ENCODE peak calls at places on chromosomes 11 and 22, in four cellular contexts. One of them, this sample, is unnamed.

GRCh38 chr11:35558468-35558867 is 33.1 kb upstream of the PAMR1 start:
- DNase-seq in T-helper 2 cell: no peak
- DNase-seq in RPMI8226: no peak
- DNase-seq in kidney: no peak
- DNase-seq in this sample: peak

GRCh38 chr11:122668562-122669090 is 13.1 kb downstream of the UBASH3B start:
- DNase-seq in T-helper 2 cell: no peak
- DNase-seq in RPMI8226: no peak
- DNase-seq in kidney: no peak
- DNase-seq in this sample: peak

GRCh38 chr11:106585061-106585460 is 433.2 kb downstream of the GUCY1A2 start:
- DNase-seq in T-helper 2 cell: no peak
- DNase-seq in RPMI8226: peak
- DNase-seq in kidney: no peak
- DNase-seq in this sample: no peak

GRCh38 chr22:18146389-18146753 is 3.6 kb upstream of the USP18 start:
- DNase-seq in T-helper 2 cell: no peak
- DNase-seq in RPMI8226: no peak
- DNase-seq in kidney: no peak
- DNase-seq in this sample: peak

GRCh38 chr11:88414981-88415391 is 77.5 kb upstream of the CTSC start:
- DNase-seq in T-helper 2 cell: no peak
- DNase-seq in RPMI8226: peak
- DNase-seq in kidney: no peak
- DNase-seq in this sample: peak

GRCh38 chr22:36546092-36546804 is 17.3 kb upstream of the EIF3D start:
- DNase-seq in T-helper 2 cell: no peak
- DNase-seq in RPMI8226: peak
- DNase-seq in kidney: no peak
- DNase-seq in this sample: peak

GRCh38 chr11:29243616-29244015 is 773.2 kb downstream of the KCNA4 start:
- DNase-seq in T-helper 2 cell: no peak
- DNase-seq in RPMI8226: no peak
- DNase-seq in kidney: no peak
- DNase-seq in this sample: no peak

GRCh38 chr11:61378713-61379313 is 13.6 kb upstream of the TMEM216 start:
- DNase-seq in T-helper 2 cell: no peak
- DNase-seq in RPMI8226: no peak
- DNase-seq in kidney: no peak
- DNase-seq in this sample: peak

GRCh38 chr11:61940466-61940865 is 9.7 kb upstream of the BEST1 start:
- DNase-seq in T-helper 2 cell: no peak
- DNase-seq in RPMI8226: no peak
- DNase-seq in kidney: no peak
- DNase-seq in this sample: no peak

GRCh38 chr11:62439785-62440602 is 21.2 kb downstream of the SCGB1A1 start:
- DNase-seq in T-helper 2 cell: no peak
- DNase-seq in RPMI8226: no peak
- DNase-seq in kidney: no peak
- DNase-seq in this sample: peak

GRCh38 chr11:63616953-63617352 is 2.7 kb upstream of the PLAAT3 start:
- DNase-seq in T-helper 2 cell: no peak
- DNase-seq in RPMI8226: peak
- DNase-seq in kidney: no peak
- DNase-seq in this sample: no peak

GRCh38 chr22:42177891-42178336 is 47.3 kb upstream of the CYP2D6 start:
- DNase-seq in T-helper 2 cell: no peak
- DNase-seq in RPMI8226: no peak
- DNase-seq in kidney: no peak
- DNase-seq in this sample: no peak

GRCh38 chr11:62919898-62920640 is 1.1 kb downstream of the CHRM1 start:
- DNase-seq in T-helper 2 cell: no peak
- DNase-seq in RPMI8226: no peak
- DNase-seq in kidney: no peak
- DNase-seq in this sample: peak

GRCh38 chr11:43833657-43834073 is 47.0 kb upstream of the ALKBH3 start:
- DNase-seq in T-helper 2 cell: no peak
- DNase-seq in RPMI8226: no peak
- DNase-seq in kidney: no peak
- DNase-seq in this sample: no peak

GRCh38 chr11:2885017-2885675 is 429 bp downstream of the CDKN1C start:
- DNase-seq in T-helper 2 cell: peak
- DNase-seq in RPMI8226: peak
- DNase-seq in kidney: peak
- DNase-seq in this sample: no peak

GRCh38 chr11:3049430-3050243 is 7.6 kb downstream of the CARS1 start:
- DNase-seq in T-helper 2 cell: peak
- DNase-seq in RPMI8226: peak
- DNase-seq in kidney: peak
- DNase-seq in this sample: peak

GRCh38 chr11:16999116-16999515 is 15.1 kb downstream of the PLEKHA7 start:
- DNase-seq in T-helper 2 cell: no peak
- DNase-seq in RPMI8226: no peak
- DNase-seq in kidney: no peak
- DNase-seq in this sample: no peak

GRCh38 chr11:126832387-126832786 is 168.2 kb downstream of the KIRREL3 start:
- DNase-seq in T-helper 2 cell: no peak
- DNase-seq in RPMI8226: no peak
- DNase-seq in kidney: no peak
- DNase-seq in this sample: no peak

GRCh38 chr22:44196731-44197131 is 16.0 kb downstream of the PARVG start:
- DNase-seq in T-helper 2 cell: no peak
- DNase-seq in RPMI8226: no peak
- DNase-seq in kidney: no peak
- DNase-seq in this sample: no peak

GRCh38 chr11:96061730-96062524 is 138.0 kb upstream of the MTMR2 start:
- DNase-seq in T-helper 2 cell: no peak
- DNase-seq in RPMI8226: peak
- DNase-seq in kidney: no peak
- DNase-seq in this sample: no peak

GRCh38 chr11:118343981-118344521 is at the start of gene CD3G:
- DNase-seq in T-helper 2 cell: peak
- DNase-seq in RPMI8226: no peak
- DNase-seq in kidney: peak
- DNase-seq in this sample: no peak

GRCh38 chr11:68859123-68859522 is 17.4 kb upstream of the CPT1A start:
- DNase-seq in T-helper 2 cell: no peak
- DNase-seq in RPMI8226: no peak
- DNase-seq in kidney: no peak
- DNase-seq in this sample: no peak

GRCh38 chr11:19670030-19670761 is 42.4 kb upstream of the NAV2 start:
- DNase-seq in T-helper 2 cell: no peak
- DNase-seq in RPMI8226: no peak
- DNase-seq in kidney: no peak
- DNase-seq in this sample: peak

GRCh38 chr11:76627541-76628082 is 42.9 kb downstream of the LRRC32 start:
- DNase-seq in T-helper 2 cell: no peak
- DNase-seq in RPMI8226: no peak
- DNase-seq in kidney: no peak
- DNase-seq in this sample: no peak

GRCh38 chr22:42913874-42914510 is 56.9 kb upstream of the ARFGAP3 start:
- DNase-seq in T-helper 2 cell: no peak
- DNase-seq in RPMI8226: no peak
- DNase-seq in kidney: no peak
- DNase-seq in this sample: no peak

GRCh38 chr11:75141166-75141565 is 9.7 kb upstream of the SLCO2B1 start:
- DNase-seq in T-helper 2 cell: no peak
- DNase-seq in RPMI8226: no peak
- DNase-seq in kidney: no peak
- DNase-seq in this sample: peak

GRCh38 chr11:33399421-33399820 is 142.2 kb downstream of the HIPK3 start:
- DNase-seq in T-helper 2 cell: no peak
- DNase-seq in RPMI8226: no peak
- DNase-seq in kidney: no peak
- DNase-seq in this sample: no peak

GRCh38 chr22:30984317-30984716 is 15.3 kb downstream of the TUG1 start:
- DNase-seq in T-helper 2 cell: no peak
- DNase-seq in RPMI8226: no peak
- DNase-seq in kidney: no peak
- DNase-seq in this sample: no peak

GRCh38 chr11:46555269-46556054 is 38.4 kb downstream of the AMBRA1 start:
- DNase-seq in T-helper 2 cell: no peak
- DNase-seq in RPMI8226: no peak
- DNase-seq in kidney: no peak
- DNase-seq in this sample: peak

GRCh38 chr11:63212742-63213141 is 30.7 kb downstream of the SLC22A25 start:
- DNase-seq in T-helper 2 cell: no peak
- DNase-seq in RPMI8226: peak
- DNase-seq in kidney: no peak
- DNase-seq in this sample: peak

GRCh38 chr22:46226577-46226976 is 23.5 kb downstream of the CDPF1 start:
- DNase-seq in T-helper 2 cell: no peak
- DNase-seq in RPMI8226: no peak
- DNase-seq in kidney: no peak
- DNase-seq in this sample: no peak

GRCh38 chr11:3738241-3738640 is 59.1 kb downstream of the NUP98 start:
- DNase-seq in T-helper 2 cell: no peak
- DNase-seq in RPMI8226: no peak
- DNase-seq in kidney: no peak
- DNase-seq in this sample: peak

GRCh38 chr11:69942333-69942820 is 123.2 kb upstream of the FGF3 start:
- DNase-seq in T-helper 2 cell: no peak
- DNase-seq in RPMI8226: no peak
- DNase-seq in kidney: peak
- DNase-seq in this sample: no peak

GRCh38 chr11:1353383-1354124 is 36.2 kb upstream of the BRSK2 start:
- DNase-seq in T-helper 2 cell: no peak
- DNase-seq in RPMI8226: no peak
- DNase-seq in kidney: no peak
- DNase-seq in this sample: no peak

GRCh38 chr11:125338435-125338834 is 157.6 kb downstream of the FEZ1 start:
- DNase-seq in T-helper 2 cell: no peak
- DNase-seq in RPMI8226: no peak
- DNase-seq in kidney: no peak
- DNase-seq in this sample: no peak